ENCODE peak calls at places on chromosomes 16 and 17, in ten cellular contexts. W is thoracic aorta, D is cardiac muscle cell, C is IMR-90, G is transverse colon, R is neural progenitor cell, Z is colonic mucosa, E is astrocyte, X is keratinocyte, B is adrenal gland. M is an unnamed sample.

GRCh38 chr17:31250229-31250628 is 46.8 kb downstream of the OMG start:
- DNase-seq in W (no peak), D (no peak), C (no peak), G (no peak), R (no peak), Z (no peak), E (no peak), X (no peak), B (no peak), M (no peak)

GRCh38 chr17:34116306-34116705 is 138.8 kb upstream of the CCL2 start:
- DNase-seq in W (no peak), D (no peak), C (no peak), G (no peak), R (no peak), Z (no peak), E (no peak), X (no peak), B (no peak), M (no peak)

GRCh38 chr16:5639531-5639930 is 541.9 kb upstream of the EEF2KMT start:
- DNase-seq in W (no peak), D (no peak), C (no peak), G (no peak), R (no peak), Z (no peak), E (no peak), X (no peak), B (no peak), M (no peak)

GRCh38 chr17:17755715-17756114 is 74.5 kb downstream of the RAI1 start:
- DNase-seq in W (no peak), D (no peak), C (no peak), G (no peak), R (no peak), Z (no peak), E (no peak), X (no peak), B (no peak), M (no peak)

GRCh38 chr17:69175812-69176517 is 34.3 kb upstream of the ABCA6 start:
- DNase-seq in W (no peak), D (peak; percentile 90), C (peak; percentile 79), G (no peak), R (no peak), Z (no peak), E (peak; percentile 87), X (peak; percentile 30), B (no peak), M (no peak)

GRCh38 chr17:45372325-45372869 is 55.6 kb upstream of the MAP3K14 start:
- DNase-seq in W (no peak), D (peak; percentile 32), C (peak; percentile 20), G (no peak), R (no peak), Z (no peak), E (no peak), X (no peak), B (no peak), M (no peak)

GRCh38 chr17:79019631-79020584 is 4.1 kb upstream of the C1QTNF1 start:
- DNase-seq in W (peak; percentile 58), D (peak; percentile 90), C (peak; percentile 78), G (peak; percentile 69), R (peak; percentile 53), Z (peak; percentile 82), E (peak; percentile 33), X (no peak), B (peak; percentile 85), M (peak; percentile 72)

GRCh38 chr16:65342231-65342866 is 220.5 kb upstream of the CDH11 start:
- DNase-seq in W (no peak), D (no peak), C (no peak), G (no peak), R (peak; percentile 2), Z (no peak), E (no peak), X (no peak), B (no peak), M (no peak)

GRCh38 chr17:61127960-61128359 is 271.7 kb upstream of the TBX2 start:
- DNase-seq in W (no peak), D (no peak), C (peak; percentile 76), G (no peak), R (no peak), Z (no peak), E (no peak), X (no peak), B (no peak), M (no peak)

DNA sequence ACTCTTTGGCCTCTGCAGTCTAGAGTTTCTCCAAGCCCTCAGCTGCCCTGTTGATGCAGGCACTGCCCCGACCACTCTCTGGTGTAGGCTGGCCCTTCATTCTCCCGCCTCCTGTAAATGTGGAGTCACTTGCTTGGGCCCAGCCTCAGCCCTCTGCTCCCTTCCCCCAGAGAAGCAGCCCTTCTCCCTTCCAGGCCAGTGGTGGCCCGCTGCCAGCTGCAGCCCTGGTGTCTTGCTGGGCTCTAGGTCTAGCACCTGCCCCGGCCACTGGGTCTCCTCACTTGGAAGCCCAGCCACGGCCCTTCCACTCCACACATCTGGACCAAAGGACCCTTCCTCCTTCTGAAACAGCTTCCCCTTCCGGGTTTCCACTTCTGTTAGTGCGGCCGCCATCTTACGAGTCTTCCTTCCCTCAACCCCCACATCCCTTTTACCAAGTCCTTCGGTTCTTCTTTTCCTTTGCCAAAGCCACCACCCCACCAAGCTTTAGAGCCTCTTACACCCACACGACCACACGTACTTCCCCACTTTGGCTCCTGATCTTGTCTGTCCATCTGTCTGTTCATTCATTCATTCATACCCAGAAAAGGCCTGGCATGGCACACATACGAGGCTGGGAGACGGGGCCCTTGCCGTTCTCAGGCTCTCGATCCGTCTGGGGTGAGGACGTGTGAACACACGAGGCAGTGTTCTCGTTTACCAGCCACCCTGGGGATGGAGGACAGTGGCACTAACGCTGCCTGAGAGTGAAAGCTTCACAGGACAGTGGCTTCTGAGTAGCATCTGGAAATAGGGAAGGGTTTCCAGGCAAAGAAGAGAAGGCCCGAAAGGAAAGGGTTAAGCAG is 68.0 kb downstream of the ABR start:
- DNase-seq in W (peak; percentile 52), D (peak; percentile 63), C (no peak), G (peak; percentile 55), R (no peak), Z (peak; percentile 60), E (no peak), X (no peak), B (peak; percentile 57), M (no peak)
- H3K27ac ChIP-seq in W (peak overlapping the region; percentile 97), D (peak overlapping the region; percentile 79), C (peak overlapping the region; percentile 44), G (peak overlapping the region; percentile 98), R (no peak overlapping the region), Z (peak overlapping the region; percentile 96), E (peak overlapping the region; percentile 93), X (peak overlapping the region; percentile 68), B (peak overlapping the region; percentile 94), M (peak overlapping the region; percentile 47)

GRCh38 chr17:81331527-81332043 is 36.5 kb upstream of the SLC38A10 start:
- DNase-seq in W (no peak), D (no peak), C (no peak), G (no peak), R (peak; percentile 59), Z (no peak), E (no peak), X (no peak), B (no peak), M (no peak)
- H3K4me1 ChIP-seq in W (peaks cover 14% of the 10 kb centered on the region), D (peaks cover 43% of the 10 kb centered on the region), C (peaks cover 18% of the 10 kb centered on the region), G (peaks cover 45% of the 10 kb centered on the region), R (peaks cover 36% of the 10 kb centered on the region), Z (peaks cover 26% of the 10 kb centered on the region), E (peaks cover 15% of the 10 kb centered on the region), X (peaks cover 33% of the 10 kb centered on the region), B (peaks cover 35% of the 10 kb centered on the region), M (peaks cover 60% of the 10 kb centered on the region)

GRCh38 chr17:1898872-1899271 is 69.1 kb downstream of the RPA1 start:
- DNase-seq in W (no peak), D (no peak), C (no peak), G (no peak), R (no peak), Z (no peak), E (no peak), X (no peak), B (no peak), M (no peak)

GRCh38 chr17:1894753-1895339 is 65.0 kb downstream of the RPA1 start:
- DNase-seq in W (no peak), D (no peak), C (no peak), G (no peak), R (no peak), Z (no peak), E (no peak), X (no peak), B (no peak), M (no peak)

GRCh38 chr17:1898332-1898731 is 68.5 kb downstream of the RPA1 start:
- DNase-seq in W (no peak), D (no peak), C (no peak), G (no peak), R (no peak), Z (no peak), E (no peak), X (no peak), B (no peak), M (no peak)

GRCh38 chr17:1896243-1897163 is 66.7 kb downstream of the RPA1 start:
- DNase-seq in W (no peak), D (no peak), C (no peak), G (no peak), R (no peak), Z (no peak), E (no peak), X (no peak), B (no peak), M (no peak)

GRCh38 chr17:1899403-1900000 is 69.7 kb downstream of the RPA1 start:
- DNase-seq in W (no peak), D (no peak), C (no peak), G (no peak), R (no peak), Z (no peak), E (no peak), X (no peak), B (no peak), M (no peak)
- TF ChIP-seq CTCF in W (peak; percentile 10), D (peak; percentile 18), C (no peak), G (no peak), R (no peak), Z (no peak), E (peak; percentile 37), X (no peak), B (no peak), M (peak; percentile 30)

DNA sequence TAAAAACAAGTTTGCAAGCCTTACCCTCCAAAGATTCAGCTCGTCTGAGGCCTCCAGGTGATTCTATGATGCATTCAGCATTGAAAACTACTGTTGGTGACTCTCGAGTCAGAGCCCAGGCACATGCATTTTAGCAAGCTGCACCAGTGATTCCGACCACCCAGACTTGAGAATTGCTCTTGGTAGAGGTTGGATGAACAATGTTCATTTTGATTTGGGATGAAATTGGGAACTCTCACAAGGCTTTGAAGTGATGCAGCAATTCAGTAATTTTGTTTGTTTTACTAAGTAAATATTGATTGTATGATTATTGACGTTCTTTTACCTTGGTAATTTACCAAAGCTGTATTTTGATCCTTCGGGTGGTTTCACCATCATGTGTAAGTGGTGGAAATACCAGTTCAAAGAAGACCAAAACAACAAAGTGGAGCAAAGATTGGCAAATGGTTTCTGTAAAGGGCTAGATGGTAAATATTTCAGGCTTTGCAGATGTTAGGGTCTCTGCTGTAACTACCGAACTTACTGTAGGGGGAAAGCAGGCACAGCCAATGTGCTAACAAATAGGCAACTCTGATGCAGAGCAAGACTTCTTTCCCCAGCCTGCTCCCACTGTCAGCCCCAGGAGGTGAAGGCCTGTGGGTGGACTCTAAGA is 11.8 kb downstream of the ALDH3A2 start:
- DNase-seq in W (no peak), D (no peak), C (no peak), G (no peak), R (no peak), Z (no peak), E (no peak), X (no peak), B (no peak), M (no peak)
- H3K27ac ChIP-seq in W (peak overlapping the region; percentile 60), D (no peak overlapping the region), C (no peak overlapping the region), G (no peak overlapping the region), R (no peak overlapping the region), Z (no peak overlapping the region), E (no peak overlapping the region), X (no peak overlapping the region), B (peak overlapping the region; percentile 70), M (peak overlapping the region; percentile 10)